ENCODE peak calls at places on chromosomes 3 and 15, in eight cellular contexts. C is caudate nucleus; X is stimulated activated CD8-positive, alpha-beta memory T cell treated with anti-CD3 and anti-CD28 coated beads, Interleukin-4, amount 100 ng/mL, for 4 hours; O is substantia nigra; E is right atrium auricular region; L is tibial nerve; R is cardiac fibroblast; I is GOT3. M is an unnamed sample.

GRCh38 chr15:91318976-91319714 is 219.1 kb downstream of the SV2B start:
- DNase-seq in C (no peak), X (no peak), O (no peak), E (no peak), L (no peak), R (no peak), I (no peak), M (no peak)

GRCh38 chr15:75836953-75837321 is 6.3 kb upstream of the UBE2Q2 start:
- DNase-seq in C (no peak), X (no peak), O (no peak), E (peak), L (no peak), R (peak), I (no peak), M (no peak)

GRCh38 chr3:16548721-16549120 is 35.2 kb upstream of the RFTN1 start:
- DNase-seq in C (no peak), X (no peak), O (no peak), E (no peak), L (no peak), R (peak), I (no peak), M (peak)

GRCh38 chr3:143170676-143171075 is 51.1 kb downstream of the CHST2 start:
- DNase-seq in C (no peak), X (no peak), O (no peak), E (no peak), L (no peak), R (peak), I (no peak), M (no peak)

GRCh38 chr3:41075958-41076357 is 123.3 kb upstream of the CTNNB1 start:
- DNase-seq in C (no peak), X (no peak), O (no peak), E (peak), L (no peak), R (peak), I (no peak), M (no peak)

GRCh38 chr15:90421527-90421926 is 33.5 kb downstream of the IQGAP1 start:
- DNase-seq in C (no peak), X (no peak), O (no peak), E (no peak), L (no peak), R (no peak), I (no peak), M (no peak)

GRCh38 chr3:149352556-149352955 is 19.1 kb upstream of the TM4SF18 start:
- DNase-seq in C (no peak), X (peak), O (peak), E (no peak), L (no peak), R (peak), I (no peak), M (no peak)

GRCh38 chr3:177345049-177345972 is 148.0 kb upstream of the TBL1XR1 start:
- DNase-seq in C (peak), X (peak), O (peak), E (peak), L (peak), R (peak), I (peak), M (peak)

GRCh38 chr3:8755564-8756237 is 13.7 kb downstream of the OXTR start:
- DNase-seq in C (no peak), X (no peak), O (no peak), E (no peak), L (no peak), R (no peak), I (no peak), M (no peak)

GRCh38 chr3:171393032-171393744 is 67.0 kb downstream of the TNIK start:
- DNase-seq in C (no peak), X (no peak), O (no peak), E (no peak), L (no peak), R (peak), I (no peak), M (no peak)

GRCh38 chr3:30188713-30189112 is 417.7 kb upstream of the TGFBR2 start:
- DNase-seq in C (no peak), X (no peak), O (no peak), E (no peak), L (no peak), R (no peak), I (no peak), M (no peak)

GRCh38 chr15:58908550-58909309 is 24.7 kb downstream of the SLTM start:
- DNase-seq in C (no peak), X (no peak), O (no peak), E (no peak), L (no peak), R (no peak), I (no peak), M (no peak)

GRCh38 chr3:143712522-143712921 is 135.7 kb downstream of the SLC9A9 start:
- DNase-seq in C (no peak), X (no peak), O (no peak), E (no peak), L (no peak), R (no peak), I (no peak), M (no peak)

GRCh38 chr15:72511536-72511935 is 37.4 kb downstream of the ARIH1 start:
- DNase-seq in C (no peak), X (no peak), O (no peak), E (no peak), L (no peak), R (no peak), I (no peak), M (peak)

GRCh38 chr3:72290859-72291641 is 506.1 kb upstream of the PROK2 start:
- DNase-seq in C (no peak), X (no peak), O (no peak), E (no peak), L (no peak), R (no peak), I (no peak), M (no peak)

GRCh38 chr3:141816958-141817357 is 53.8 kb downstream of the GRK7 start:
- DNase-seq in C (no peak), X (no peak), O (no peak), E (no peak), L (no peak), R (no peak), I (no peak), M (no peak)

GRCh38 chr3:113910966-113911365 is 36.8 kb upstream of the ZDHHC23 start:
- DNase-seq in C (no peak), X (no peak), O (no peak), E (no peak), L (no peak), R (no peak), I (no peak), M (peak)

GRCh38 chr3:168475730-168476129 is 380.0 kb upstream of the GOLIM4 start:
- DNase-seq in C (no peak), X (no peak), O (no peak), E (no peak), L (no peak), R (no peak), I (no peak), M (no peak)

GRCh38 chr15:55267401-55268053 is 22.1 kb downstream of the RAB27A start:
- DNase-seq in C (no peak), X (peak), O (no peak), E (no peak), L (no peak), R (peak), I (no peak), M (no peak)

GRCh38 chr15:62895905-62896316 is 146.6 kb upstream of the TPM1 start:
- DNase-seq in C (no peak), X (no peak), O (no peak), E (no peak), L (no peak), R (peak), I (no peak), M (no peak)

GRCh38 chr15:100809151-100809550 is 70.5 kb upstream of the ALDH1A3 start:
- DNase-seq in C (no peak), X (no peak), O (no peak), E (no peak), L (no peak), R (peak), I (no peak), M (no peak)

GRCh38 chr15:37015025-37015424 is 85.3 kb downstream of the MEIS2 start:
- DNase-seq in C (no peak), X (no peak), O (no peak), E (peak), L (no peak), R (peak), I (no peak), M (no peak)

GRCh38 chr15:92822216-92823144 is 77.6 kb upstream of the CHD2 start:
- DNase-seq in C (no peak), X (no peak), O (no peak), E (no peak), L (no peak), R (no peak), I (no peak), M (no peak)

GRCh38 chr3:5090197-5090596 is 31.9 kb upstream of the ARL8B start:
- DNase-seq in C (no peak), X (no peak), O (no peak), E (no peak), L (no peak), R (no peak), I (no peak), M (no peak)

GRCh38 chr15:39925112-39925830 is 5.2 kb upstream of the GPR176 start:
- DNase-seq in C (no peak), X (no peak), O (no peak), E (no peak), L (no peak), R (no peak), I (no peak), M (no peak)

GRCh38 chr3:188947401-188947982 is 224.3 kb upstream of the TPRG1 start:
- DNase-seq in C (no peak), X (no peak), O (peak), E (peak), L (peak), R (peak), I (no peak), M (no peak)

GRCh38 chr15:38354321-38354929 is 99.5 kb upstream of the FAM98B start:
- DNase-seq in C (no peak), X (peak), O (peak), E (no peak), L (peak), R (peak), I (no peak), M (peak)

GRCh38 chr3:37221407-37221806 is 47.0 kb upstream of the LRRFIP2 start:
- DNase-seq in C (no peak), X (no peak), O (no peak), E (no peak), L (no peak), R (peak), I (no peak), M (peak)

GRCh38 chr3:146163584-146163983 is 2.6 kb upstream of the PLOD2 start:
- DNase-seq in C (no peak), X (no peak), O (no peak), E (no peak), L (no peak), R (peak), I (no peak), M (peak)

GRCh38 chr15:73021139-73021621 is 31.1 kb upstream of the NEO1 start:
- DNase-seq in C (no peak), X (no peak), O (peak), E (no peak), L (no peak), R (no peak), I (no peak), M (no peak)

GRCh38 chr3:46705751-46706572 is 4.8 kb downstream of the TMIE start:
- DNase-seq in C (no peak), X (no peak), O (no peak), E (no peak), L (no peak), R (no peak), I (no peak), M (peak)

GRCh38 chr15:77416954-77417353 is 3.0 kb downstream of the PEAK1 start:
- DNase-seq in C (no peak), X (no peak), O (no peak), E (no peak), L (no peak), R (no peak), I (no peak), M (no peak)

GRCh38 chr3:100260081-100260684 is 609 bp upstream of the TBC1D23 start:
- DNase-seq in C (no peak), X (no peak), O (no peak), E (no peak), L (no peak), R (peak), I (no peak), M (no peak)

GRCh38 chr15:68797589-68798377 is 22.9 kb downstream of the ANP32A start:
- DNase-seq in C (peak), X (no peak), O (peak), E (no peak), L (no peak), R (peak), I (no peak), M (no peak)

GRCh38 chr15:39181348-39181747 is 399.5 kb upstream of the THBS1 start:
- DNase-seq in C (no peak), X (no peak), O (no peak), E (no peak), L (no peak), R (peak), I (no peak), M (no peak)

GRCh38 chr15:40104865-40105516 is 3.7 kb downstream of the BMF start:
- DNase-seq in C (peak), X (peak), O (peak), E (peak), L (peak), R (peak), I (peak), M (no peak)

GRCh38 chr3:155629006-155629405 is 115.9 kb downstream of the PLCH1 start:
- DNase-seq in C (no peak), X (no peak), O (no peak), E (no peak), L (no peak), R (no peak), I (no peak), M (no peak)